ENCODE peak calls at places on chromosomes 7 and 10, in nine cellular contexts. H is esophagus squamous epithelium; Z is neuronal stem cell; D is CD4-positive, alpha-beta memory T cell; K is uterus; P is PC-3; J is PC-9; U is upper lobe of right lung; X is lower lobe of right lung. I is an unnamed sample.

GRCh38 chr10:10872035-10872673 is 145.5 kb upstream of the CELF2 start:
- DNase-seq in H (no peak), Z (no peak), D (no peak), K (peak; percentile 34), P (no peak), J (peak; percentile 70), U (no peak), X (no peak), I (no peak)

GRCh38 chr7:151631968-151632749 is 112.5 kb upstream of the RHEB start:
- DNase-seq in H (peak; percentile 23), Z (peak; percentile 68), D (peak; percentile 84), K (peak; percentile 86), P (peak; percentile 85), J (peak; percentile 68), U (peak; percentile 96), X (peak; percentile 92), I (peak; percentile 98)

GRCh38 chr10:126536148-126536547 is 134.3 kb downstream of the C10orf90 start:
- DNase-seq in H (no peak), Z (peak; percentile 8), D (no peak), K (no peak), P (no peak), J (no peak), U (no peak), X (no peak), I (no peak)

GRCh38 chr7:90407484-90407821 is 4.2 kb downstream of the CLDN12 start:
- DNase-seq in H (no peak), Z (no peak), D (no peak), K (no peak), P (no peak), J (no peak), U (no peak), X (no peak), I (no peak)

GRCh38 chr10:72846225-72846624 is 47.3 kb upstream of the OIT3 start:
- DNase-seq in H (no peak), Z (no peak), D (no peak), K (no peak), P (peak; percentile 100), J (peak; percentile 94), U (no peak), X (no peak), I (no peak)

GRCh38 chr10:31679931-31680330 is 248.7 kb downstream of the ARHGAP12 start:
- DNase-seq in H (no peak), Z (no peak), D (no peak), K (no peak), P (no peak), J (no peak), U (no peak), X (no peak), I (no peak)

GRCh38 chr10:119424591-119424975 is 117.9 kb downstream of the RGS10 start:
- DNase-seq in H (no peak), Z (no peak), D (no peak), K (no peak), P (no peak), J (no peak), U (no peak), X (no peak), I (no peak)

GRCh38 chr7:151940048-151940845 is 16.0 kb upstream of the GALNTL5 start:
- DNase-seq in H (no peak), Z (no peak), D (no peak), K (peak; percentile 71), P (peak; percentile 94), J (peak; percentile 91), U (no peak), X (no peak), I (no peak)

DNA sequence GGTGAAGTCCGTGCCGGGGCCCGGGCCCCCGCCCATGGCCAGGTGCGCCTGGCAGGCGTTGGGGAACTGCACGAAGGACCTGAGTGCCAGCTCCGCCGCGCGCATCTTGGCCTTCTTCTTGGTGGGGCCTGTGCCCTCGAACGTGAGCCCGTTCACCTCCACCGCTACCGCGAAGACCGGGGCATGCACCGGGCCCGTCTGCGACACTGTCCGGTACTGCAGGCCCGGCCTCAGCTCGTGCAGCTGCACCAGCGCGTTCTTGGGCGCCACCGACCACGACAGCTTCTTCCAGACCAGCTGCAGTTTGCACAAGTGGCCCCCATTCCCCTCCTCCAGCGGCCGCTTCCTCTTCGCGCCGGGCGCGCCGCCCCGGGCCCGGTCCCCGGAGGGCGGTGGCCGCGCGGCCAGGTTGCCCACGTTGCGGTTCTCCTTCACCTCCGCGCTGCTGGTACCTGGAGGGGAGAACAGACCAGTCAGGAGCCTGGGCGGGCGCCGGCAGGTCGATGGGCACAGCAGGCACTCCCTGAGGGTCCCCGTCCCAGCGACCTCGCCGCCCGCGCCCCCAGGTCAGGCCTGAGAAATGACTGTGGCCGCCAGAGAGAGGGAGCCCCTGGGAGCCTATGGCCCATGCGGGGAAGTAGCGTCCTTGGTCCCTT is 307.4 kb downstream of the WDR37 start:
- DNase-seq in H (no peak), Z (no peak), D (no peak), K (no peak), P (no peak), J (no peak), U (peak; percentile 57), X (no peak), I (peak; percentile 63)
- H3K4me3 ChIP-seq in H (no peak overlapping the region), Z (no peak overlapping the region), D (no peak overlapping the region), K (no peak overlapping the region), P (no peak overlapping the region), J (no peak overlapping the region), U (no peak overlapping the region), X (no peak overlapping the region), I (no peak overlapping the region)

GRCh38 chr7:22879285-22879684 is 56.6 kb upstream of the TOMM7 start:
- DNase-seq in H (no peak), Z (no peak), D (no peak), K (no peak), P (no peak), J (no peak), U (no peak), X (no peak), I (no peak)
- H3K4me1 ChIP-seq in H (no peaks in the 10 kb centered on the region), Z (peaks cover 5% of the 10 kb centered on the region), D (no peaks in the 10 kb centered on the region), K (no peaks in the 10 kb centered on the region), P (no peaks in the 10 kb centered on the region), J (no peaks in the 10 kb centered on the region), U (no peaks in the 10 kb centered on the region), X (no peaks in the 10 kb centered on the region), I (no peaks in the 10 kb centered on the region)

DNA sequence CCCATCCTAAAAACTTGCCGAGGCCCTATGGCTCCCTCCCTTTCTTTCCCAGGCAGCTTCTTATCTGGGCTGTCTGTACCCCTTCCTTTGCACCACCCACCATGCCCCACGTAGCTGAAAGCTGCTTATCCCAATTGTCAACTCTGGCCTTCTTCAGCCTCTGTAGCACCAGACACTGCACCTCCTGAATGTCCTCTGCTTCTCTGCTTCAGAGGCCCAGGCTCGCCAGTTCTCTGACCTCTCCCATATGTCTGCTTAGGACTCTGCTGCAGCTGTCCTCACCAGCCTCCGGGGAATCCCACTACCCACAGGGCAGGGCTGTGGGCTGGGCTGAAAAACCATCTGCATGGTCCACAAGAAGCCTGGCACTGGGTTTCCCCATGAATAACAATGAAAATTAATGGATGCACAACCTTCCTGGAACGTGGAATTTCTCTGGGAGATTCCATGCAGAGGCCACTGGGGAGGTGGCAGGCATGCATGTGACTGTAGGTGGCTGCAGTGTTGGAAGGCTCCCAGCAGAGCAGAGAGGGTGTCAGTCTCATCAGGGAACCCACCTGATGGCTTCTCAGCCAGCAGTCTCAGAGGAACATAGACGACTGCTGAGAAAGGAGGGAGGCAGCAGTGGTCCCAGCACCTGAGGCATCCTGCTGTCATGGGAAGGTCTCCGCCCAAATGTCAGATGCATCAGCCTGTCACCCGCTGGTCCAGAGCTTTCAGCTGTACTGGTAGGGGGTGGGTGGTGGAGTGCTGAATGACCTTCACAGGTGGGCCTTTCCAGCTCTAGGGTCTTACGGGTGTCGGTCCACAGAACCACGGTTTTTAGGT is 16.8 kb upstream of the SH2D4B start:
- DNase-seq in H (no peak), Z (no peak), D (no peak), K (no peak), P (no peak), J (no peak), U (no peak), X (no peak), I (peak; percentile 71)
- H3K36me3 ChIP-seq in H (peaks cover 31% of the 10 kb centered on the region), Z (peaks cover 32% of the 10 kb centered on the region), D (peaks cover 54% of the 10 kb centered on the region), K (no peaks in the 10 kb centered on the region), P (no peaks in the 10 kb centered on the region), J (peaks cover 26% of the 10 kb centered on the region), U (peaks cover 63% of the 10 kb centered on the region), X (peaks cover 62% of the 10 kb centered on the region), I (peaks cover 69% of the 10 kb centered on the region)

GRCh38 chr10:116271593-116272496 is 1.2 kb downstream of the GFRA1 start:
- DNase-seq in H (no peak), Z (peak; percentile 31), D (no peak), K (peak; percentile 42), P (no peak), J (no peak), U (no peak), X (no peak), I (no peak)
- H3K4me3 ChIP-seq in H (peak overlapping the region; percentile 49), Z (peak overlapping the region; percentile 83), D (no peak overlapping the region), K (peak overlapping the region; percentile 33), P (no peak overlapping the region), J (no peak overlapping the region), U (peak overlapping the region; percentile 42), X (peak overlapping the region; percentile 51), I (peak overlapping the region; percentile 33)

GRCh38 chr10:110871236-110872084 is at the start of gene PDCD4:
- DNase-seq in H (peak; percentile 81), Z (peak; percentile 99), D (peak; percentile 96), K (peak; percentile 100), P (peak; percentile 93), J (peak; percentile 82), U (peak; percentile 99), X (peak; percentile 99), I (peak; percentile 98)

GRCh38 chr10:110872984-110873569 is 1.3 kb downstream of the PDCD4 start:
- DNase-seq in H (no peak), Z (no peak), D (no peak), K (no peak), P (no peak), J (no peak), U (no peak), X (no peak), I (no peak)

GRCh38 chr10:110872145-110872983 is 636 bp downstream of the PDCD4 start:
- DNase-seq in H (no peak), Z (peak; percentile 88), D (peak; percentile 98), K (peak; percentile 71), P (peak; percentile 43), J (no peak), U (peak; percentile 87), X (peak; percentile 86), I (peak; percentile 97)

GRCh38 chr10:110868981-110869380 is 2.7 kb upstream of the PDCD4 start:
- DNase-seq in H (no peak), Z (no peak), D (peak; percentile 83), K (no peak), P (no peak), J (no peak), U (no peak), X (no peak), I (no peak)

GRCh38 chr10:110870823-110871235 is 899 bp upstream of the PDCD4 start:
- DNase-seq in H (no peak), Z (no peak), D (peak; percentile 41), K (no peak), P (no peak), J (no peak), U (no peak), X (no peak), I (no peak)
- H3K4me1 ChIP-seq in H (peaks cover 12% of the 10 kb centered on the region), Z (peaks cover 14% of the 10 kb centered on the region), D (peaks cover 78% of the 10 kb centered on the region), K (peaks cover 3% of the 10 kb centered on the region), P (peaks cover 24% of the 10 kb centered on the region), J (peaks cover 19% of the 10 kb centered on the region), U (peaks cover 35% of the 10 kb centered on the region), X (peaks cover 47% of the 10 kb centered on the region), I (peaks cover 76% of the 10 kb centered on the region)

GRCh38 chr7:1494447-1494846 is 9.7 kb downstream of the INTS1 start:
- DNase-seq in H (no peak), Z (no peak), D (peak; percentile 31), K (no peak), P (no peak), J (no peak), U (no peak), X (no peak), I (no peak)
- H3K36me3 ChIP-seq in H (peaks cover 48% of the 10 kb centered on the region), Z (peaks cover 52% of the 10 kb centered on the region), D (peaks cover 34% of the 10 kb centered on the region), K (no peaks in the 10 kb centered on the region), P (peaks cover 4% of the 10 kb centered on the region), J (no peaks in the 10 kb centered on the region), U (peaks cover 84% of the 10 kb centered on the region), X (peaks cover 96% of the 10 kb centered on the region), I (peaks cover 96% of the 10 kb centered on the region)

I was measured in spleen.